ENCODE peak calls at places on chromosomes 5 and 9, in six cellular contexts. One of them, this sample, is unnamed.

GRCh38 chr5:140391732-140392131 is 9.9 kb upstream of the ANKHD1 start:
- DNase-seq in activated CD4-positive, alpha-beta T cell treated with anti-CD3 and anti-CD28 coated beads, Interleukin-2, amount 10 ng/mL, durations not matched to agents 7 days and 5 days: no peak
- DNase-seq in lower lobe of right lung: no peak
- DNase-seq in tibial artery: no peak
- DNase-seq in HT1080: no peak
- DNase-seq in omental fat pad: no peak
- DNase-seq in this sample: peak; percentile 43

GRCh38 chr9:124420991-124421543 is 5.8 kb upstream of the PSMB7 start:
- DNase-seq in HT1080: no peak
- DNase-seq in lower lobe of right lung: no peak
- DNase-seq in tibial artery: no peak
- DNase-seq in omental fat pad: no peak
- DNase-seq in activated CD4-positive, alpha-beta T cell treated with anti-CD3 and anti-CD28 coated beads, Interleukin-2, amount 10 ng/mL, durations not matched to agents 7 days and 5 days: no peak
- DNase-seq in this sample: no peak

GRCh38 chr5:42555010-42555409 is 131.8 kb downstream of the GHR start:
- DNase-seq in HT1080: no peak
- DNase-seq in omental fat pad: no peak
- DNase-seq in tibial artery: no peak
- DNase-seq in lower lobe of right lung: no peak
- DNase-seq in activated CD4-positive, alpha-beta T cell treated with anti-CD3 and anti-CD28 coated beads, Interleukin-2, amount 10 ng/mL, durations not matched to agents 7 days and 5 days: no peak
- DNase-seq in this sample: no peak

GRCh38 chr9:134614256-134614655 is 27.3 kb upstream of the COL5A1 start:
- DNase-seq in activated CD4-positive, alpha-beta T cell treated with anti-CD3 and anti-CD28 coated beads, Interleukin-2, amount 10 ng/mL, durations not matched to agents 7 days and 5 days: no peak
- DNase-seq in lower lobe of right lung: no peak
- DNase-seq in tibial artery: no peak
- DNase-seq in HT1080: no peak
- DNase-seq in omental fat pad: no peak
- DNase-seq in this sample: no peak

GRCh38 chr5:65100846-65101678 is 332.3 kb downstream of the CWC27 start:
- DNase-seq in HT1080: peak; percentile 69
- DNase-seq in omental fat pad: no peak
- DNase-seq in lower lobe of right lung: peak; percentile 49
- DNase-seq in tibial artery: peak; percentile 41
- DNase-seq in activated CD4-positive, alpha-beta T cell treated with anti-CD3 and anti-CD28 coated beads, Interleukin-2, amount 10 ng/mL, durations not matched to agents 7 days and 5 days: peak; percentile 16
- DNase-seq in this sample: peak; percentile 62

GRCh38 chr9:78292716-78293497 is 4.0 kb upstream of the PSAT1 start:
- DNase-seq in lower lobe of right lung: no peak
- DNase-seq in omental fat pad: no peak
- DNase-seq in HT1080: no peak
- DNase-seq in activated CD4-positive, alpha-beta T cell treated with anti-CD3 and anti-CD28 coated beads, Interleukin-2, amount 10 ng/mL, durations not matched to agents 7 days and 5 days: no peak
- DNase-seq in tibial artery: no peak
- DNase-seq in this sample: no peak

GRCh38 chr5:39092581-39093350 is 18.6 kb upstream of the RICTOR start:
- DNase-seq in tibial artery: no peak
- DNase-seq in omental fat pad: no peak
- DNase-seq in HT1080: peak; percentile 86
- DNase-seq in activated CD4-positive, alpha-beta T cell treated with anti-CD3 and anti-CD28 coated beads, Interleukin-2, amount 10 ng/mL, durations not matched to agents 7 days and 5 days: no peak
- DNase-seq in lower lobe of right lung: no peak
- DNase-seq in this sample: peak; percentile 57

GRCh38 chr5:36642089-36642488 is 35.7 kb downstream of the SLC1A3 start:
- DNase-seq in activated CD4-positive, alpha-beta T cell treated with anti-CD3 and anti-CD28 coated beads, Interleukin-2, amount 10 ng/mL, durations not matched to agents 7 days and 5 days: no peak
- DNase-seq in tibial artery: no peak
- DNase-seq in omental fat pad: no peak
- DNase-seq in HT1080: no peak
- DNase-seq in lower lobe of right lung: no peak
- DNase-seq in this sample: no peak

GRCh38 chr5:35242695-35243258 is 12.5 kb upstream of the PRLR start:
- DNase-seq in lower lobe of right lung: no peak
- DNase-seq in omental fat pad: no peak
- DNase-seq in activated CD4-positive, alpha-beta T cell treated with anti-CD3 and anti-CD28 coated beads, Interleukin-2, amount 10 ng/mL, durations not matched to agents 7 days and 5 days: no peak
- DNase-seq in HT1080: no peak
- DNase-seq in tibial artery: no peak
- DNase-seq in this sample: no peak

GRCh38 chr9:125612616-125613015 is 94.4 kb downstream of the MAPKAP1 start:
- DNase-seq in HT1080: no peak
- DNase-seq in omental fat pad: no peak
- DNase-seq in lower lobe of right lung: no peak
- DNase-seq in tibial artery: no peak
- DNase-seq in activated CD4-positive, alpha-beta T cell treated with anti-CD3 and anti-CD28 coated beads, Interleukin-2, amount 10 ng/mL, durations not matched to agents 7 days and 5 days: no peak
- DNase-seq in this sample: no peak

GRCh38 chr9:131674425-131675421 is 65.2 kb downstream of the RAPGEF1 start:
- DNase-seq in tibial artery: no peak
- DNase-seq in omental fat pad: no peak
- DNase-seq in activated CD4-positive, alpha-beta T cell treated with anti-CD3 and anti-CD28 coated beads, Interleukin-2, amount 10 ng/mL, durations not matched to agents 7 days and 5 days: no peak
- DNase-seq in lower lobe of right lung: no peak
- DNase-seq in HT1080: no peak
- DNase-seq in this sample: no peak

GRCh38 chr5:148146487-148146886 is 21.9 kb upstream of the SPINK14 start:
- DNase-seq in tibial artery: no peak
- DNase-seq in omental fat pad: no peak
- DNase-seq in HT1080: no peak
- DNase-seq in lower lobe of right lung: no peak
- DNase-seq in activated CD4-positive, alpha-beta T cell treated with anti-CD3 and anti-CD28 coated beads, Interleukin-2, amount 10 ng/mL, durations not matched to agents 7 days and 5 days: no peak
- DNase-seq in this sample: no peak

GRCh38 chr9:132986586-132986985 is 8.1 kb downstream of the GFI1B start:
- DNase-seq in omental fat pad: no peak
- DNase-seq in lower lobe of right lung: peak; percentile 35
- DNase-seq in activated CD4-positive, alpha-beta T cell treated with anti-CD3 and anti-CD28 coated beads, Interleukin-2, amount 10 ng/mL, durations not matched to agents 7 days and 5 days: no peak
- DNase-seq in tibial artery: no peak
- DNase-seq in HT1080: peak; percentile 23
- DNase-seq in this sample: no peak

GRCh38 chr5:85293139-85293785 is 908.6 kb upstream of the EDIL3 start:
- DNase-seq in omental fat pad: no peak
- DNase-seq in lower lobe of right lung: no peak
- DNase-seq in tibial artery: no peak
- DNase-seq in activated CD4-positive, alpha-beta T cell treated with anti-CD3 and anti-CD28 coated beads, Interleukin-2, amount 10 ng/mL, durations not matched to agents 7 days and 5 days: no peak
- DNase-seq in HT1080: peak; percentile 12
- DNase-seq in this sample: no peak

GRCh38 chr9:135137398-135137832 is 49.9 kb downstream of the OLFM1 start:
- DNase-seq in HT1080: no peak
- DNase-seq in lower lobe of right lung: no peak
- DNase-seq in tibial artery: no peak
- DNase-seq in omental fat pad: no peak
- DNase-seq in activated CD4-positive, alpha-beta T cell treated with anti-CD3 and anti-CD28 coated beads, Interleukin-2, amount 10 ng/mL, durations not matched to agents 7 days and 5 days: no peak
- DNase-seq in this sample: no peak

GRCh38 chr5:105032917-105033316 is 1470.3 kb upstream of the NUDT12 start:
- DNase-seq in tibial artery: no peak
- DNase-seq in activated CD4-positive, alpha-beta T cell treated with anti-CD3 and anti-CD28 coated beads, Interleukin-2, amount 10 ng/mL, durations not matched to agents 7 days and 5 days: no peak
- DNase-seq in lower lobe of right lung: no peak
- DNase-seq in HT1080: no peak
- DNase-seq in omental fat pad: no peak
- DNase-seq in this sample: no peak

GRCh38 chr9:133702798-133703570 is 35.2 kb downstream of the SARDH start:
- DNase-seq in lower lobe of right lung: peak; percentile 45
- DNase-seq in tibial artery: no peak
- DNase-seq in omental fat pad: no peak
- DNase-seq in activated CD4-positive, alpha-beta T cell treated with anti-CD3 and anti-CD28 coated beads, Interleukin-2, amount 10 ng/mL, durations not matched to agents 7 days and 5 days: no peak
- DNase-seq in HT1080: no peak
- DNase-seq in this sample: no peak

GRCh38 chr5:137279631-137280236 is 219.4 kb downstream of the SPOCK1 start:
- DNase-seq in lower lobe of right lung: no peak
- DNase-seq in activated CD4-positive, alpha-beta T cell treated with anti-CD3 and anti-CD28 coated beads, Interleukin-2, amount 10 ng/mL, durations not matched to agents 7 days and 5 days: no peak
- DNase-seq in omental fat pad: no peak
- DNase-seq in tibial artery: no peak
- DNase-seq in HT1080: no peak
- DNase-seq in this sample: no peak

GRCh38 chr5:50320131-50320749 is 120.8 kb downstream of the EMB start:
- DNase-seq in activated CD4-positive, alpha-beta T cell treated with anti-CD3 and anti-CD28 coated beads, Interleukin-2, amount 10 ng/mL, durations not matched to agents 7 days and 5 days: no peak
- DNase-seq in lower lobe of right lung: no peak
- DNase-seq in HT1080: peak; percentile 6
- DNase-seq in omental fat pad: no peak
- DNase-seq in tibial artery: no peak
- DNase-seq in this sample: no peak

GRCh38 chr9:29100762-29101161 is 1527.5 kb upstream of the C9orf72 start:
- DNase-seq in omental fat pad: no peak
- DNase-seq in activated CD4-positive, alpha-beta T cell treated with anti-CD3 and anti-CD28 coated beads, Interleukin-2, amount 10 ng/mL, durations not matched to agents 7 days and 5 days: no peak
- DNase-seq in lower lobe of right lung: no peak
- DNase-seq in HT1080: no peak
- DNase-seq in tibial artery: no peak
- DNase-seq in this sample: no peak

GRCh38 chr5:108728566-108729305 is 19.0 kb upstream of the FER start:
- DNase-seq in lower lobe of right lung: no peak
- DNase-seq in tibial artery: no peak
- DNase-seq in activated CD4-positive, alpha-beta T cell treated with anti-CD3 and anti-CD28 coated beads, Interleukin-2, amount 10 ng/mL, durations not matched to agents 7 days and 5 days: peak; percentile 55
- DNase-seq in omental fat pad: no peak
- DNase-seq in HT1080: no peak
- DNase-seq in this sample: no peak

GRCh38 chr9:98215821-98216220 is 23.4 kb upstream of the CORO2A start:
- DNase-seq in lower lobe of right lung: no peak
- DNase-seq in tibial artery: no peak
- DNase-seq in activated CD4-positive, alpha-beta T cell treated with anti-CD3 and anti-CD28 coated beads, Interleukin-2, amount 10 ng/mL, durations not matched to agents 7 days and 5 days: no peak
- DNase-seq in HT1080: no peak
- DNase-seq in omental fat pad: no peak
- DNase-seq in this sample: no peak

GRCh38 chr9:37198034-37198718 is 77.8 kb downstream of the ZCCHC7 start:
- DNase-seq in tibial artery: no peak
- DNase-seq in lower lobe of right lung: no peak
- DNase-seq in HT1080: no peak
- DNase-seq in activated CD4-positive, alpha-beta T cell treated with anti-CD3 and anti-CD28 coated beads, Interleukin-2, amount 10 ng/mL, durations not matched to agents 7 days and 5 days: no peak
- DNase-seq in omental fat pad: no peak
- DNase-seq in this sample: no peak

GRCh38 chr5:157390179-157390923 is 69.7 kb upstream of the NIPAL4 start:
- DNase-seq in activated CD4-positive, alpha-beta T cell treated with anti-CD3 and anti-CD28 coated beads, Interleukin-2, amount 10 ng/mL, durations not matched to agents 7 days and 5 days: peak; percentile 35
- DNase-seq in omental fat pad: no peak
- DNase-seq in HT1080: peak; percentile 99
- DNase-seq in lower lobe of right lung: no peak
- DNase-seq in tibial artery: no peak
- DNase-seq in this sample: peak; percentile 85

GRCh38 chr9:137150485-137151060 is 11.6 kb downstream of the GRIN1 start:
- DNase-seq in HT1080: peak; percentile 34
- DNase-seq in lower lobe of right lung: no peak
- DNase-seq in activated CD4-positive, alpha-beta T cell treated with anti-CD3 and anti-CD28 coated beads, Interleukin-2, amount 10 ng/mL, durations not matched to agents 7 days and 5 days: no peak
- DNase-seq in tibial artery: no peak
- DNase-seq in omental fat pad: no peak
- DNase-seq in this sample: peak; percentile 75

GRCh38 chr9:108599571-108599970 is 256.2 kb downstream of the ACTL7B start:
- DNase-seq in activated CD4-positive, alpha-beta T cell treated with anti-CD3 and anti-CD28 coated beads, Interleukin-2, amount 10 ng/mL, durations not matched to agents 7 days and 5 days: no peak
- DNase-seq in tibial artery: no peak
- DNase-seq in omental fat pad: no peak
- DNase-seq in HT1080: no peak
- DNase-seq in lower lobe of right lung: no peak
- DNase-seq in this sample: no peak

GRCh38 chr5:1753490-1753889 is 46.1 kb downstream of the MRPL36 start:
- DNase-seq in omental fat pad: no peak
- DNase-seq in lower lobe of right lung: peak; percentile 20
- DNase-seq in HT1080: no peak
- DNase-seq in activated CD4-positive, alpha-beta T cell treated with anti-CD3 and anti-CD28 coated beads, Interleukin-2, amount 10 ng/mL, durations not matched to agents 7 days and 5 days: no peak
- DNase-seq in tibial artery: peak; percentile 5
- DNase-seq in this sample: no peak

GRCh38 chr5:62790348-62790747 is 211.7 kb downstream of the LRRC70 start:
- DNase-seq in tibial artery: no peak
- DNase-seq in lower lobe of right lung: no peak
- DNase-seq in omental fat pad: no peak
- DNase-seq in activated CD4-positive, alpha-beta T cell treated with anti-CD3 and anti-CD28 coated beads, Interleukin-2, amount 10 ng/mL, durations not matched to agents 7 days and 5 days: no peak
- DNase-seq in HT1080: no peak
- DNase-seq in this sample: no peak

GRCh38 chr9:19788152-19788551 is 685 bp downstream of the SLC24A2 start:
- DNase-seq in HT1080: no peak
- DNase-seq in omental fat pad: no peak
- DNase-seq in tibial artery: no peak
- DNase-seq in lower lobe of right lung: no peak
- DNase-seq in activated CD4-positive, alpha-beta T cell treated with anti-CD3 and anti-CD28 coated beads, Interleukin-2, amount 10 ng/mL, durations not matched to agents 7 days and 5 days: no peak
- DNase-seq in this sample: no peak

This sample was measured in LoVo.